ENCODE peak calls at places on chromosome 2, in nine cellular contexts. P, S, B, G, Y, D, H, K and T are unnamed samples.
A peak's percentile ranks its signal among the peaks of the same experiment; 100 is the strongest.

GRCh38 chr2:220077488-220077887 is 450.1 kb downstream of the SLC4A3 start:
- DNase-seq in P (no peak), S (no peak), B (peak; percentile 26), G (no peak), Y (no peak), D (no peak), H (no peak), K (peak; percentile 74), T (no peak)

GRCh38 chr2:120939595-120940318 is 204.1 kb downstream of the GLI2 start:
- DNase-seq in P (no peak), S (no peak), B (peak; percentile 56), G (no peak), Y (no peak), D (no peak), H (no peak), K (peak; percentile 94), T (no peak)

GRCh38 chr2:139992078-139992477 is 1211.9 kb upstream of the NXPH2 start:
- DNase-seq in P (no peak), S (no peak), B (no peak), G (no peak), Y (no peak), D (no peak), H (no peak), K (no peak), T (no peak)

GRCh38 chr2:80001704-80002103 is 302.8 kb downstream of the LRRTM1 start:
- DNase-seq in P (no peak), S (peak; percentile 32), B (no peak), G (no peak), Y (no peak), D (no peak), H (no peak), K (peak; percentile 45), T (no peak)

GRCh38 chr2:127701193-127701650 is at the start of gene SFT2D3:
- DNase-seq in P (peak; percentile 93), S (peak; percentile 78), B (peak; percentile 95), G (peak; percentile 80), Y (peak; percentile 98), D (peak; percentile 94), H (peak; percentile 95), K (peak; percentile 93), T (peak; percentile 97)

GRCh38 chr2:130829020-130829419 is 7.7 kb upstream of the ARHGEF4 start:
- DNase-seq in P (no peak), S (no peak), B (peak; percentile 43), G (no peak), Y (no peak), D (no peak), H (no peak), K (peak; percentile 31), T (no peak)

GRCh38 chr2:207288628-207289027 is 122.9 kb upstream of the KLF7 start:
- DNase-seq in P (no peak), S (no peak), B (no peak), G (no peak), Y (peak; percentile 55), D (no peak), H (no peak), K (no peak), T (no peak)

GRCh38 chr2:239197146-239197545 is 203.7 kb downstream of the HDAC4 start:
- DNase-seq in P (peak; percentile 7), S (no peak), B (no peak), G (no peak), Y (no peak), D (peak; percentile 77), H (no peak), K (no peak), T (no peak)

GRCh38 chr2:88206665-88207347 is 36.7 kb downstream of the THNSL2 start:
- DNase-seq in P (no peak), S (no peak), B (no peak), G (no peak), Y (no peak), D (no peak), H (no peak), K (no peak), T (no peak)

GRCh38 chr2:238896641-238897040 is 48.8 kb downstream of the TWIST2 start:
- DNase-seq in P (no peak), S (no peak), B (no peak), G (no peak), Y (no peak), D (no peak), H (no peak), K (no peak), T (no peak)

GRCh38 chr2:191692502-191693115 is 14.7 kb downstream of the NABP1 start:
- DNase-seq in P (no peak), S (no peak), B (no peak), G (no peak), Y (no peak), D (no peak), H (no peak), K (peak; percentile 50), T (no peak)

GRCh38 chr2:8067784-8068336 is 614.0 kb upstream of the ID2 start:
- DNase-seq in P (no peak), S (no peak), B (no peak), G (no peak), Y (no peak), D (no peak), H (no peak), K (no peak), T (no peak)

GRCh38 chr2:142504754-142505153 is 372.7 kb upstream of the KYNU start:
- DNase-seq in P (no peak), S (no peak), B (no peak), G (no peak), Y (no peak), D (no peak), H (no peak), K (no peak), T (no peak)

GRCh38 chr2:85234879-85235278 is 92.9 kb downstream of the TGOLN2 start:
- DNase-seq in P (no peak), S (no peak), B (no peak), G (no peak), Y (no peak), D (no peak), H (no peak), K (no peak), T (peak; percentile 68)

GRCh38 chr2:44470151-44470550 is 108.4 kb downstream of the CAMKMT start:
- DNase-seq in P (no peak), S (no peak), B (no peak), G (no peak), Y (no peak), D (no peak), H (no peak), K (no peak), T (no peak)

GRCh38 chr2:236969767-236970655 is 115.7 kb upstream of the COPS8 start:
- DNase-seq in P (no peak), S (no peak), B (no peak), G (no peak), Y (no peak), D (no peak), H (peak; percentile 19), K (no peak), T (no peak)

GRCh38 chr2:30270166-30270565 is 38.8 kb downstream of the LBH start:
- DNase-seq in P (no peak), S (no peak), B (no peak), G (no peak), Y (no peak), D (no peak), H (no peak), K (no peak), T (no peak)

GRCh38 chr2:40120021-40120420 is 331.9 kb downstream of the SLC8A1 start:
- DNase-seq in P (no peak), S (no peak), B (no peak), G (no peak), Y (no peak), D (no peak), H (no peak), K (no peak), T (no peak)

GRCh38 chr2:46146866-46147502 is 150.2 kb upstream of the EPAS1 start:
- DNase-seq in P (no peak), S (no peak), B (no peak), G (no peak), Y (no peak), D (peak; percentile 11), H (no peak), K (peak; percentile 30), T (no peak)

GRCh38 chr2:7940120-7940386 is 741.8 kb upstream of the ID2 start:
- DNase-seq in P (no peak), S (no peak), B (no peak), G (no peak), Y (no peak), D (no peak), H (no peak), K (no peak), T (no peak)

GRCh38 chr2:98835831-98836385 is 100.1 kb downstream of the CRACDL start:
- DNase-seq in P (no peak), S (no peak), B (no peak), G (no peak), Y (no peak), D (no peak), H (no peak), K (no peak), T (no peak)

GRCh38 chr2:63734510-63734909 is 107.2 kb upstream of the UGP2 start:
- DNase-seq in P (no peak), S (no peak), B (no peak), G (no peak), Y (no peak), D (no peak), H (no peak), K (no peak), T (no peak)

GRCh38 chr2:156399950-156400703 is 36.1 kb upstream of the GPD2 start:
- DNase-seq in P (peak; percentile 91), S (peak; percentile 93), B (peak; percentile 82), G (peak; percentile 5), Y (peak; percentile 64), D (peak; percentile 86), H (peak; percentile 81), K (peak; percentile 59), T (peak; percentile 90)

GRCh38 chr2:151907286-151907932 is 79.2 kb upstream of the ARL5A start:
- DNase-seq in P (no peak), S (no peak), B (no peak), G (no peak), Y (no peak), D (no peak), H (no peak), K (no peak), T (no peak)

GRCh38 chr2:33033524-33034150 is 86.9 kb downstream of the LTBP1 start:
- DNase-seq in P (no peak), S (peak; percentile 31), B (peak; percentile 63), G (no peak), Y (no peak), D (no peak), H (no peak), K (peak; percentile 61), T (peak; percentile 70)

GRCh38 chr2:240195316-240195861 is 54.9 kb upstream of the OTOS start:
- DNase-seq in P (no peak), S (no peak), B (no peak), G (no peak), Y (no peak), D (peak; percentile 69), H (no peak), K (no peak), T (no peak)